ENCODE peak calls at places on chromosome 15, in nine cellular contexts. O is CD8-positive, alpha-beta T cell; A is right lobe of liver; Y is psoas muscle; Z is fibroblast of the aortic adventitia; X is pancreas; G is OCI-LY7; C is brain microvascular endothelial cell; W is gastrocnemius medialis. Q is an unnamed sample.

GRCh38 chr15:62495670-62496328 is 330.7 kb upstream of the C2CD4B start:
- DNase-seq in O (no peak), A (no peak), Y (peak), Z (peak), X (no peak), G (no peak), C (peak), W (no peak), Q (peak)

GRCh38 chr15:38972831-38973230 is 408.2 kb upstream of the RASGRP1 start:
- DNase-seq in O (no peak), A (no peak), Y (no peak), Z (no peak), X (no peak), G (no peak), C (peak), W (no peak), Q (no peak)

GRCh38 chr15:39581501-39582285 is 814 bp downstream of the THBS1 start:
- DNase-seq in O (no peak), A (peak), Y (no peak), Z (peak), X (peak), G (no peak), C (no peak), W (no peak), Q (peak)

GRCh38 chr15:33448151-33448550 is 137.4 kb downstream of the RYR3 start:
- DNase-seq in O (no peak), A (no peak), Y (no peak), Z (no peak), X (no peak), G (no peak), C (no peak), W (no peak), Q (no peak)

GRCh38 chr15:57343018-57343417 is 33.3 kb upstream of the CGNL1 start:
- DNase-seq in O (no peak), A (no peak), Y (no peak), Z (no peak), X (no peak), G (no peak), C (no peak), W (no peak), Q (no peak)

GRCh38 chr15:70710714-70711113 is 52.6 kb downstream of the UACA start:
- DNase-seq in O (no peak), A (no peak), Y (no peak), Z (peak), X (no peak), G (no peak), C (no peak), W (no peak), Q (no peak)

GRCh38 chr15:34336947-34337556 is 529 bp downstream of the SLC12A6 start:
- DNase-seq in O (no peak), A (no peak), Y (no peak), Z (no peak), X (no peak), G (peak), C (no peak), W (peak), Q (peak)

GRCh38 chr15:29986946-29987345 is 95.8 kb upstream of the GOLGA8J start:
- DNase-seq in O (no peak), A (no peak), Y (no peak), Z (peak), X (no peak), G (no peak), C (no peak), W (no peak), Q (no peak)

GRCh38 chr15:56473017-56473416 is 8.1 kb upstream of the MNS1 start:
- DNase-seq in O (no peak), A (no peak), Y (no peak), Z (no peak), X (no peak), G (no peak), C (no peak), W (no peak), Q (no peak)

GRCh38 chr15:51191072-51191665 is 96.5 kb upstream of the TNFAIP8L3 start:
- DNase-seq in O (no peak), A (no peak), Y (peak), Z (no peak), X (no peak), G (no peak), C (no peak), W (peak), Q (no peak)

GRCh38 chr15:26697913-26698312 is 75.0 kb downstream of the GABRB3 start:
- DNase-seq in O (no peak), A (no peak), Y (no peak), Z (no peak), X (no peak), G (no peak), C (no peak), W (no peak), Q (no peak)

GRCh38 chr15:93985173-93985572 is 246.2 kb upstream of the MCTP2 start:
- DNase-seq in O (no peak), A (no peak), Y (no peak), Z (no peak), X (no peak), G (no peak), C (no peak), W (no peak), Q (no peak)

GRCh38 chr15:70268698-70269251 is 171.1 kb upstream of the TLE3 start:
- DNase-seq in O (no peak), A (no peak), Y (no peak), Z (no peak), X (peak), G (no peak), C (no peak), W (no peak), Q (no peak)

GRCh38 chr15:61049934-61050333 is 179.2 kb downstream of the RORA start:
- DNase-seq in O (no peak), A (peak), Y (no peak), Z (no peak), X (no peak), G (no peak), C (peak), W (no peak), Q (no peak)

GRCh38 chr15:41125950-41126642 is 10.0 kb upstream of the INO80 start:
- DNase-seq in O (no peak), A (no peak), Y (no peak), Z (no peak), X (no peak), G (no peak), C (no peak), W (no peak), Q (no peak)

GRCh38 chr15:97915261-97915660 is 45.2 kb upstream of the ARRDC4 start:
- DNase-seq in O (no peak), A (no peak), Y (no peak), Z (peak), X (no peak), G (no peak), C (peak), W (no peak), Q (no peak)

GRCh38 chr15:58524247-58524646 is 92.5 kb downstream of the LIPC start:
- DNase-seq in O (no peak), A (no peak), Y (no peak), Z (no peak), X (no peak), G (no peak), C (no peak), W (no peak), Q (no peak)

GRCh38 chr15:56774356-56774755 is 41.0 kb upstream of the ZNF280D start:
- DNase-seq in O (no peak), A (no peak), Y (no peak), Z (no peak), X (no peak), G (no peak), C (no peak), W (no peak), Q (no peak)

GRCh38 chr15:56667517-56667916 is 65.8 kb downstream of the ZNF280D start:
- DNase-seq in O (no peak), A (no peak), Y (no peak), Z (no peak), X (no peak), G (no peak), C (no peak), W (no peak), Q (no peak)

GRCh38 chr15:64938192-64938591 is 26.5 kb downstream of the ANKDD1A start:
- DNase-seq in O (no peak), A (no peak), Y (no peak), Z (peak), X (no peak), G (peak), C (peak), W (no peak), Q (no peak)

GRCh38 chr15:59376735-59377134 is 4.1 kb upstream of the MYO1E start:
- DNase-seq in O (no peak), A (no peak), Y (no peak), Z (peak), X (no peak), G (peak), C (no peak), W (no peak), Q (no peak)

GRCh38 chr15:80798911-80799310 is 19.7 kb downstream of the CEMIP start:
- DNase-seq in O (no peak), A (no peak), Y (no peak), Z (no peak), X (no peak), G (no peak), C (no peak), W (no peak), Q (peak)

GRCh38 chr15:27179789-27180188 is 208.8 kb downstream of the GABRG3 start:
- DNase-seq in O (no peak), A (no peak), Y (no peak), Z (no peak), X (no peak), G (no peak), C (no peak), W (no peak), Q (no peak)

GRCh38 chr15:96330450-96331140 is at the start of gene NR2F2:
- DNase-seq in O (peak), A (peak), Y (peak), Z (peak), X (peak), G (no peak), C (peak), W (peak), Q (peak)

GRCh38 chr15:32864841-32865240 is 147.0 kb downstream of the GREM1 start:
- DNase-seq in O (no peak), A (no peak), Y (no peak), Z (no peak), X (no peak), G (no peak), C (no peak), W (no peak), Q (no peak)

GRCh38 chr15:34039506-34040123 is 611 bp upstream of the AVEN start:
- DNase-seq in O (no peak), A (no peak), Y (no peak), Z (no peak), X (no peak), G (peak), C (peak), W (no peak), Q (no peak)

GRCh38 chr15:55530861-55531313 is 22.9 kb upstream of the DNAAF4 start:
- DNase-seq in O (no peak), A (no peak), Y (no peak), Z (peak), X (no peak), G (peak), C (peak), W (no peak), Q (no peak)

GRCh38 chr15:60315878-60316277 is 81.9 kb downstream of the ANXA2 start:
- DNase-seq in O (no peak), A (no peak), Y (no peak), Z (no peak), X (no peak), G (no peak), C (no peak), W (no peak), Q (no peak)

GRCh38 chr15:96345560-96346389 is 15.3 kb downstream of the NR2F2 start:
- DNase-seq in O (no peak), A (peak), Y (peak), Z (peak), X (no peak), G (no peak), C (peak), W (peak), Q (peak)

GRCh38 chr15:93362203-93362602 is 273.2 kb upstream of the RGMA start:
- DNase-seq in O (no peak), A (no peak), Y (no peak), Z (no peak), X (no peak), G (no peak), C (no peak), W (no peak), Q (no peak)

GRCh38 chr15:81312790-81313543 is 11.0 kb downstream of the STARD5 start:
- DNase-seq in O (no peak), A (no peak), Y (peak), Z (peak), X (no peak), G (no peak), C (peak), W (peak), Q (peak)

GRCh38 chr15:58510715-58511465 is 79.1 kb downstream of the LIPC start:
- DNase-seq in O (no peak), A (no peak), Y (no peak), Z (peak), X (no peak), G (no peak), C (peak), W (no peak), Q (no peak)

GRCh38 chr15:27576576-27576975 is 522.5 kb downstream of the OCA2 start:
- DNase-seq in O (no peak), A (no peak), Y (no peak), Z (no peak), X (no peak), G (no peak), C (no peak), W (no peak), Q (no peak)

GRCh38 chr15:39215006-39215405 is 365.9 kb upstream of the THBS1 start:
- DNase-seq in O (no peak), A (no peak), Y (no peak), Z (peak), X (no peak), G (no peak), C (no peak), W (no peak), Q (no peak)

GRCh38 chr15:84947947-84948830 is 33.5 kb upstream of the PDE8A start:
- DNase-seq in O (no peak), A (no peak), Y (peak), Z (peak), X (no peak), G (no peak), C (peak), W (no peak), Q (no peak)

GRCh38 chr15:81394609-81395008 is 20.6 kb upstream of the TMC3 start:
- DNase-seq in O (no peak), A (peak), Y (no peak), Z (peak), X (no peak), G (no peak), C (no peak), W (no peak), Q (no peak)

GRCh38 chr15:96119734-96120133 is 210.8 kb upstream of the NR2F2 start:
- DNase-seq in O (no peak), A (no peak), Y (no peak), Z (no peak), X (no peak), G (no peak), C (no peak), W (no peak), Q (no peak)

GRCh38 chr15:89364341-89364740 is 29.7 kb upstream of the POLG start:
- DNase-seq in O (no peak), A (no peak), Y (no peak), Z (no peak), X (peak), G (no peak), C (no peak), W (no peak), Q (peak)

DNA sequence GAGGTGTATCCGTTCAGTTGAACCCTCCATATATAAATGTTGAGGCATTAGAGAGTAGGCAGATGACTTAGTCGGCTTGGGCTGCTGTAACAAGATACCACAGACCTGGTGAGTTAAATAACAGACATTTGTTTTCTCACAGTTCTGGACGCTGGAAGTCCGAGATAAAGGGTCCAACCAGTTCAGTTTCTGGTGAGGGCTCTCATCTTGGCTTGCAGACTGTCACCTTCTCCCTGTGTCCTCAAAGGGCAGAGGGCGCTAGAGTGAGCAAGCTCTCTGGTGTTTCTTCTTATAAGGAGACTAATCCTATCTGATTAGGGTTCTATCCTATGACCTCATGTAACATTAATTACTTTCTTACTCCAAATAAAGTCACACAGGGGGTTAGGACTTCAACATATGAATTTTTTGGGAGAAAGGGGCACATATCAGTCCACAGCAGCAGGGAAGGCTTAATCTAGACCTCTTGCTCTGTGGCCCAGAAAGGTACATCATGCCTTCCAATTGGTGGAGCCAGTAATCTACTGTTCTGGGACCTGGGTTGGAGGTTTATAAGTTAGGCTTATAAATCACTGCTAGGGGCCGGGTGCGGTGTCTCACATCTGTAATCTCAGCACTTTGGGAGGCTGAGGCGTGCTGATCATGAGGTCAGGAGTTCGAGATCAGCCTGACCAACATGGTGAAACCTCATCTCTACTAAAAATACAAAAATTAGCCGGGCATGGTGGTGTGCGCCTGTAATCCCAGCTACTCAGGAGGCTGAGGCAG is 26.3 kb upstream of the SLC28A2 start:
- DNase-seq in O (no peak), A (no peak), Y (no peak), Z (no peak), X (no peak), G (peak), C (no peak), W (no peak), Q (no peak)
- TF ChIP-seq CTCF in O (no peak), A (no peak), Y (no peak), Z (no peak), X (no peak), G (peak), C (no peak), W (no peak), Q (no peak)

GRCh38 chr15:82595766-82596165 is 51.4 kb downstream of the CPEB1 start:
- DNase-seq in O (no peak), A (no peak), Y (no peak), Z (no peak), X (no peak), G (no peak), C (no peak), W (no peak), Q (no peak)
- H3K4me3 ChIP-seq in O (no peak), A (no peak), Y (no peak), Z (no peak), X (no peak), G (no peak), C (no peak), W (no peak), Q (no peak)

DNA sequence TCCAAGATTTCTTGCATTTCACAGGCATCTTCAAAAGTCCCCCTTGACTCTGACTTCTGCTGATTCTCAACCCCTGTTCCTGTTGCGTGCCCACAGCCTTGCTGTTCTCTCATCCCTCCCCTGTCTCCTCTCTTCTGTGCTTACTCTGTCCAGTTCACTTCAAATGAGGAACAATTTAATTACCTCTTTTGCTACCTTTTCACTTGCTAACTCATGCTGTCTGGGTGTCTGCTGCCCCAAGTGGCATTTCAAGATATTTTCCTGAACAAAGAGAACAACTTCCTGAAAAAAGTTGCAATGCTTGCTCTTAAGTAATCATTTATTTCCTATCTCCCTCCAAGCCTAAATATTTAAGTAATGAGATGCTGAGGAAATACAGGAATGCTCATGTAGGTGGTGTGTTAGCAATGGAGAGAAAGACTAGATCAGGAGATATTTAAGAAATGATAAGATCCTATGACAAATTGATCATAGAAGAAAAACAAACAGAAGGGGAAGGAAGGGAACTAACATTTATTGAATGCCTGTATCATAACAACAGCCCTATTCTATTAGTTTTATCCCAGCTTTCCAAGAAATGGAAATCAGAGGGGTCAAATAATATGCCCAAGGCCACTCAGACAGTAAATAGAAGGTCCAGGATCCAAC is 42.2 kb downstream of the SV2B start:
- DNase-seq in O (no peak), A (no peak), Y (no peak), Z (peak), X (no peak), G (peak), C (no peak), W (no peak), Q (peak)
- TF ChIP-seq CTCF in O (peak), A (peak), Y (no peak), Z (no peak), X (peak), G (peak), C (peak), W (no peak), Q (no peak)

GRCh38 chr15:77418341-77419049 is 1.4 kb downstream of the PEAK1 start:
- DNase-seq in O (no peak), A (no peak), Y (no peak), Z (peak), X (no peak), G (no peak), C (peak), W (no peak), Q (no peak)

GRCh38 chr15:77416954-77417353 is 3.0 kb downstream of the PEAK1 start:
- DNase-seq in O (no peak), A (no peak), Y (no peak), Z (no peak), X (no peak), G (no peak), C (no peak), W (no peak), Q (no peak)

GRCh38 chr15:77419050-77419835 is 661 bp downstream of the PEAK1 start:
- DNase-seq in O (no peak), A (peak), Y (peak), Z (peak), X (peak), G (no peak), C (peak), W (peak), Q (no peak)

GRCh38 chr15:77415450-77416448 is 4.2 kb downstream of the PEAK1 start:
- DNase-seq in O (no peak), A (no peak), Y (peak), Z (peak), X (no peak), G (no peak), C (no peak), W (peak), Q (peak)

DNA sequence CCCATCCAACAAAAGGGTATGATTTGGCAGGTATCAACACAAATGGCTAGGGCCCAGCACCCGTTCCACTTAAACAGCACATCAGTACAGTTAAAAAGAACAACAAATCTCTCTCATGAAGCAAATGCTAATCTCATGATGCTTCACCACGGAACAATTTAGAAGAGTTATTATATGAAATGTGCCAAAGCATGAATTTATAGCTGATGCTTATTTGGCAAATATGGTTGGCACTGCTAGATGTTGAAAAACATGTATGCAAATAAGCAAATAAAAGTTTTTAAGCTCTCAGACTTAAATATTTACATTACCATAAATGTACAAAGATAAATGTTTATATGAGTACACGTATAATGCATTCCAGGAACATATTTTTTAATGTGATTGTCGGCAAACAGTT is 2.3 kb downstream of the PEAK1 start:
- DNase-seq in O (no peak), A (no peak), Y (no peak), Z (peak), X (no peak), G (no peak), C (no peak), W (no peak), Q (no peak)
- H3K4me3 ChIP-seq in O (no peak), A (no peak), Y (peak), Z (peak), X (no peak), G (no peak), C (no peak), W (no peak), Q (no peak)

GRCh38 chr15:79779739-79780138 is 117.1 kb downstream of the MTHFS start:
- DNase-seq in O (no peak), A (no peak), Y (no peak), Z (no peak), X (no peak), G (no peak), C (no peak), W (no peak), Q (no peak)
- TF ChIP-seq CTCF in O (no peak), A (no peak), Y (no peak), Z (no peak), X (no peak), G (no peak), C (no peak), W (no peak), Q (no peak)

Q was measured in lower leg skin.